ENCODE peak calls at places on chromosome 5, in seven cellular contexts. H, F, O, N, Y, J and A are unnamed samples. For H3K36me3, the result is how much of the 10 kb centered on the place peaks cover.

GRCh38 chr5:133292300-133292699 is 240.5 kb downstream of the HSPA4 start:
- DNase-seq in J (no peak), H (no peak), Y (no peak), O (no peak), F (no peak), N (no peak), A (no peak)

GRCh38 chr5:513216-514100 is 10.8 kb downstream of the SLC9A3 start:
- DNase-seq in Y (no peak), J (no peak), H (no peak), N (no peak), O (no peak), F (no peak), A (peak)

GRCh38 chr5:114387433-114387832 is 25.6 kb downstream of the KCNN2 start:
- DNase-seq in H (no peak), F (no peak), Y (no peak), J (no peak), O (no peak), N (no peak), A (no peak)

GRCh38 chr5:110258460-110258859 is 468.0 kb downstream of the TMEM232 start:
- DNase-seq in O (peak), J (no peak), Y (peak), N (peak), H (no peak), F (no peak), A (peak)

GRCh38 chr5:127041571-127041970 is 11.2 kb upstream of the MARCHF3 start:
- DNase-seq in N (peak), Y (peak), J (no peak), O (no peak), F (no peak), H (no peak), A (no peak)

GRCh38 chr5:107672212-107673105 is 1.7 kb upstream of the EFNA5 start:
- DNase-seq in J (peak), F (peak), N (peak), Y (peak), O (peak), H (peak), A (peak)

GRCh38 chr5:68292316-68292715 is 76.8 kb downstream of the PIK3R1 start:
- DNase-seq in F (no peak), H (no peak), N (no peak), O (peak), J (no peak), Y (peak), A (no peak)

GRCh38 chr5:5063533-5063953 is 76.6 kb upstream of the ADAMTS16 start:
- DNase-seq in H (no peak), Y (no peak), N (no peak), J (no peak), F (no peak), O (no peak), A (no peak)

GRCh38 chr5:42604171-42604711 is 152.4 kb upstream of the CCDC152 start:
- DNase-seq in O (no peak), H (no peak), J (no peak), Y (no peak), N (no peak), F (no peak), A (no peak)

GRCh38 chr5:66324357-66324756 is 180.3 kb downstream of the SREK1 start:
- DNase-seq in N (no peak), H (no peak), Y (no peak), O (no peak), J (no peak), F (peak), A (no peak)

GRCh38 chr5:124193371-124193789 is 553.1 kb downstream of the ZNF608 start:
- DNase-seq in H (no peak), F (no peak), J (no peak), O (peak), Y (peak), N (peak), A (no peak)

GRCh38 chr5:117333011-117333410 is 758.4 kb upstream of the SEMA6A start:
- DNase-seq in O (no peak), F (no peak), Y (no peak), H (no peak), J (no peak), N (no peak), A (no peak)

GRCh38 chr5:112418412-112419049 is 546 bp downstream of the EPB41L4A start:
- DNase-seq in N (peak), O (no peak), J (no peak), H (no peak), F (peak), Y (no peak), A (no peak)

GRCh38 chr5:52674815-52675545 is 112.7 kb upstream of the ITGA1 start:
- DNase-seq in Y (peak), F (no peak), H (no peak), O (peak), J (no peak), N (peak), A (no peak)

GRCh38 chr5:141747152-141747640 is 65.2 kb upstream of the ARAP3 start:
- DNase-seq in F (peak), Y (peak), H (peak), N (peak), J (peak), O (peak), A (peak)

GRCh38 chr5:135445306-135445940 is 1.7 kb downstream of the DCANP1 start:
- DNase-seq in Y (no peak), F (no peak), N (no peak), H (no peak), O (no peak), J (no peak), A (no peak)

GRCh38 chr5:24167791-24168190 is 477.0 kb downstream of the CDH10 start:
- DNase-seq in J (no peak), H (no peak), N (no peak), F (no peak), O (no peak), Y (peak), A (no peak)

GRCh38 chr5:13558408-13558807 is 386.1 kb downstream of the DNAH5 start:
- DNase-seq in O (no peak), J (no peak), F (no peak), H (no peak), N (no peak), Y (no peak), A (no peak)

GRCh38 chr5:138180183-138180782 is 1.4 kb downstream of the KIF20A start:
- DNase-seq in O (peak), Y (peak), J (no peak), H (no peak), N (peak), F (no peak), A (peak)

GRCh38 chr5:122584411-122585110 is 190.3 kb upstream of the SNX2 start:
- DNase-seq in O (no peak), F (no peak), Y (no peak), H (no peak), N (peak), J (no peak), A (no peak)

GRCh38 chr5:153626836-153627235 is 136.4 kb downstream of the GRIA1 start:
- DNase-seq in F (no peak), N (no peak), Y (no peak), J (no peak), H (no peak), O (no peak), A (no peak)

GRCh38 chr5:91418158-91418557 is 35.0 kb upstream of the ARRDC3 start:
- DNase-seq in J (no peak), H (no peak), N (no peak), O (no peak), F (no peak), Y (no peak), A (no peak)

GRCh38 chr5:57780306-57780958 is 297.8 kb upstream of the ACTBL2 start:
- DNase-seq in N (no peak), H (no peak), J (peak), Y (peak), F (peak), O (no peak), A (no peak)

GRCh38 chr5:16744164-16744880 is 127.5 kb upstream of the RETREG1 start:
- DNase-seq in H (no peak), Y (no peak), F (no peak), O (no peak), N (no peak), J (no peak), A (no peak)

GRCh38 chr5:69212022-69212421 is 22.6 kb downstream of the CENPH start:
- DNase-seq in Y (no peak), N (no peak), F (no peak), H (no peak), J (no peak), O (no peak), A (no peak)

GRCh38 chr5:86757824-86758223 is 140.1 kb downstream of the COX7C start:
- DNase-seq in O (no peak), F (no peak), N (no peak), H (no peak), J (no peak), Y (peak), A (no peak)

GRCh38 chr5:140020601-140021177 is 22.4 kb downstream of the NRG2 start:
- DNase-seq in Y (no peak), F (no peak), O (no peak), H (no peak), J (no peak), N (no peak), A (no peak)

DNA sequence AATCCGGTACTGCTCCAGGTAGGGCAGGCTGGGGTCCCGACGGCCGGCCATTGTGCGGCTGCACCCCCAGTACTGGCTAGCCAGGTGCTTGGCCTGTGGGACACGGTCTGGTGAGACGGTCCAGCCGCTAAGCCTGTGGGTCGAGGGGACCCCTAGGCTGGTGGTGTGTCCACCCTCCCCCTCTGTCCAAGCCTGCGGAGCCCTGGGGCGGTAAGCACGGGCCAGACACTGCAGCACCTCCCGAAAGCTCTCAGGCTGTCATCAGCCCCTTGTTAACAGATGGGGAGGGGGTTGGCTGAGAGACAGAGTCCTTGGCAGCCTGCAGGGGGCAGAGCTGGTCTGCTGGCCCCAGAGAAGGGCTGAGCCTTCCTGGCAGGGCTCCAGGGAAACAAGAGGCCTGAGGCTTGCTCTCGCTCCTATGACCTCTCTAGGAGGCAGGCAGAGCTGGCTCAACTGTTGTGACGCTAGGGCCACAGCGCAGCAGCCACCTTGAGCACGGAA is 11.8 kb upstream of the MRNIP start:
- DNase-seq in F (peak), J (peak), H (no peak), N (peak), Y (no peak), O (peak), A (peak)
- TF ChIP-seq CTCF in F (peak), J (peak), H (no peak), N (no peak), Y (no peak), O (peak), A (no peak)

GRCh38 chr5:158462349-158463114 is 603.6 kb upstream of the CLINT1 start:
- DNase-seq in F (no peak), N (no peak), H (no peak), J (no peak), Y (no peak), O (no peak), A (no peak)
- H3K27ac ChIP-seq in F (peak), N (no peak), H (peak), J (no peak), Y (no peak), O (no peak), A (no peak)

GRCh38 chr5:35324679-35325078 is 94.4 kb upstream of the PRLR start:
- DNase-seq in H (no peak), Y (no peak), J (no peak), N (no peak), F (no peak), O (no peak), A (no peak)
- H3K36me3 ChIP-seq in H (under half), Y (under half), J (under half), N (under half), F (under half), O (under half), A (under half)

GRCh38 chr5:77229887-77230286 is 19.4 kb downstream of the PDE8B start:
- DNase-seq in O (no peak), F (no peak), J (no peak), N (no peak), Y (no peak), H (no peak), A (no peak)

GRCh38 chr5:77232545-77232944 is 22.1 kb downstream of the PDE8B start:
- DNase-seq in H (no peak), Y (no peak), N (no peak), F (no peak), J (no peak), O (peak), A (no peak)

GRCh38 chr5:77232959-77233358 is 22.5 kb downstream of the PDE8B start:
- DNase-seq in O (peak), J (peak), Y (peak), N (no peak), H (no peak), F (no peak), A (no peak)

GRCh38 chr5:77231470-77232138 is 21.1 kb downstream of the PDE8B start:
- DNase-seq in O (no peak), F (no peak), Y (no peak), J (no peak), H (no peak), N (no peak), A (no peak)

GRCh38 chr5:77230727-77231469 is 20.4 kb downstream of the PDE8B start:
- DNase-seq in Y (no peak), F (no peak), N (peak), J (no peak), O (peak), H (no peak), A (no peak)
- TF ChIP-seq CTCF in Y (peak), F (no peak), N (peak), J (no peak), O (peak), H (no peak), A (peak)

GRCh38 chr5:125321654-125322053 is 575.2 kb upstream of the ZNF608 start:
- DNase-seq in F (no peak), O (no peak), J (no peak), Y (no peak), H (no peak), N (no peak), A (no peak)
- H3K27ac ChIP-seq in F (no peak), O (no peak), J (no peak), Y (no peak), H (no peak), N (no peak), A (no peak)

DNA sequence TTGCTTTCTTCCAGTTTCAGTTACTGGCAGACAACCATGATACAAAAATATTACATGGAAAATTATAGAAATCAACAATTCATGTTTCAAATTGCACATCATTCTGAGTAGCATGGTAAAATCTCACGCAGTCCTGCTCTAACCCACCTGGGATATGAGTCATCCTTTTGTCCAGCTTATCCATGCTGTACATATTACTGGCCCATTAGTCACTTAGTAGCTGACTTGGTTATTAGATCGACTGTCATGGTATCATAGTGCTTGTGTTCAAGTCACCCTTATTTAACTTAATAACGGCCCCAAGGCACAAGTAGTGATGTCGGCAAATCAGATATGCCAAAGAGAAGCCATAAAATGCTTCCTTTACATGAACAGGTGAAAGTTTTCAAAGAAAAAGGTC is 41.2 kb downstream of the NADK2 start:
- DNase-seq in F (no peak), H (no peak), N (no peak), Y (peak), J (no peak), O (peak), A (no peak)
- H3K36me3 ChIP-seq in F (under half), H (under half), N (under half), Y (under half), J (half or more), O (under half), A (under half)

GRCh38 chr5:88724201-88724600 is 158.8 kb downstream of the MEF2C start:
- DNase-seq in Y (peak), F (no peak), N (peak), O (no peak), J (no peak), H (no peak), A (no peak)
- TF ChIP-seq CTCF in Y (peak), F (peak), N (no peak), O (peak), J (no peak), H (no peak), A (no peak)

DNA sequence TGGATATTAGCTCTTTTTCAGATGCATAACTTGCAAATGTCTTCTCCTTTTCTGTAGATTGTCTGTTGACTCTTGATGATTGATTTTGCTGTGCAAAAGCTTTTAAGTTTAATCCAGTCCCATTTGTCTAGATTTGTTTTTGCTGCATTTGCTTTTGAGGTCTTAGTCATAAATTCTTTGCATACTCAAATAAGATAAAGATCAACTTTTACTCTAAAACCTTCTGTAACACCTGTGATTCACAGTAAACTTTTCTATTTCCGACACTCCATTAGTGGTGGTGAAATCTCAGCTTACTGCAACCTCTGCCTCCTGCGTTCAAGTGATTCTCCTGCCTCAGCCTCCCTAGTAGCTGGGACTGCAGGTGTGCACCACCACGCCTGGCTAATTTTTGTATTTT is 239.0 kb upstream of the ST8SIA4 start:
- DNase-seq in Y (no peak), O (no peak), N (no peak), J (no peak), F (no peak), H (no peak), A (no peak)
- H3K27ac ChIP-seq in Y (no peak), O (no peak), N (no peak), J (no peak), F (no peak), H (no peak), A (no peak)